ENCODE peak calls at places on chromosomes 4 and X, in six cellular contexts. One of them, this sample, is unnamed.

GRCh38 chr4:169795585-169795984 is 37.8 kb upstream of the HPF1 start:
- DNase-seq in fibroblast of the aortic adventitia: peak
- DNase-seq in CD4-positive, alpha-beta T cell: no peak
- DNase-seq in breast epithelium: no peak
- DNase-seq in HL-60: no peak
- DNase-seq in GM12878: no peak
- DNase-seq in this sample: no peak

GRCh38 chrX:96480081-96480480 is 204.6 kb upstream of the DIAPH2 start:
- DNase-seq in fibroblast of the aortic adventitia: peak
- DNase-seq in CD4-positive, alpha-beta T cell: no peak
- DNase-seq in breast epithelium: no peak
- DNase-seq in HL-60: no peak
- DNase-seq in GM12878: no peak
- DNase-seq in this sample: no peak

GRCh38 chrX:13473666-13474516 is 95.5 kb upstream of the EGFL6 start:
- DNase-seq in fibroblast of the aortic adventitia: peak
- DNase-seq in CD4-positive, alpha-beta T cell: no peak
- DNase-seq in breast epithelium: no peak
- DNase-seq in HL-60: no peak
- DNase-seq in GM12878: peak
- DNase-seq in this sample: peak

GRCh38 chrX:100928660-100929613 is at the start of gene XKRX:
- DNase-seq in fibroblast of the aortic adventitia: no peak
- DNase-seq in CD4-positive, alpha-beta T cell: peak
- DNase-seq in breast epithelium: peak
- DNase-seq in HL-60: no peak
- DNase-seq in GM12878: no peak
- DNase-seq in this sample: peak

GRCh38 chrX:790031-790430 is 159.4 kb downstream of the SHOX start:
- DNase-seq in fibroblast of the aortic adventitia: no peak
- DNase-seq in CD4-positive, alpha-beta T cell: no peak
- DNase-seq in breast epithelium: no peak
- DNase-seq in HL-60: no peak
- DNase-seq in GM12878: no peak
- DNase-seq in this sample: no peak

GRCh38 chrX:148624951-148625350 is 124.5 kb downstream of the AFF2 start:
- DNase-seq in fibroblast of the aortic adventitia: no peak
- DNase-seq in CD4-positive, alpha-beta T cell: no peak
- DNase-seq in breast epithelium: no peak
- DNase-seq in HL-60: no peak
- DNase-seq in GM12878: no peak
- DNase-seq in this sample: no peak

GRCh38 chrX:48815266-48815665 is 11.0 kb upstream of the ERAS start:
- DNase-seq in fibroblast of the aortic adventitia: no peak
- DNase-seq in CD4-positive, alpha-beta T cell: no peak
- DNase-seq in breast epithelium: no peak
- DNase-seq in HL-60: no peak
- DNase-seq in GM12878: no peak
- DNase-seq in this sample: no peak

GRCh38 chr4:141540643-141541042 is 95.7 kb upstream of the IL15 start:
- DNase-seq in fibroblast of the aortic adventitia: peak
- DNase-seq in CD4-positive, alpha-beta T cell: no peak
- DNase-seq in breast epithelium: no peak
- DNase-seq in HL-60: no peak
- DNase-seq in GM12878: no peak
- DNase-seq in this sample: no peak

GRCh38 chr4:15343581-15343980 is 84.3 kb upstream of the C1QTNF7 start:
- DNase-seq in fibroblast of the aortic adventitia: no peak
- DNase-seq in CD4-positive, alpha-beta T cell: no peak
- DNase-seq in breast epithelium: no peak
- DNase-seq in HL-60: no peak
- DNase-seq in GM12878: no peak
- DNase-seq in this sample: no peak

GRCh38 chrX:68724531-68725020 is 77.1 kb downstream of the STARD8 start:
- DNase-seq in fibroblast of the aortic adventitia: no peak
- DNase-seq in CD4-positive, alpha-beta T cell: no peak
- DNase-seq in breast epithelium: no peak
- DNase-seq in HL-60: no peak
- DNase-seq in GM12878: no peak
- DNase-seq in this sample: no peak

GRCh38 chr4:156945532-156945931 is 26.1 kb downstream of the PDGFC start:
- DNase-seq in fibroblast of the aortic adventitia: no peak
- DNase-seq in CD4-positive, alpha-beta T cell: no peak
- DNase-seq in breast epithelium: no peak
- DNase-seq in HL-60: no peak
- DNase-seq in GM12878: no peak
- DNase-seq in this sample: no peak

GRCh38 chrX:142052238-142052637 is 148.5 kb downstream of the MAGEC1 start:
- DNase-seq in fibroblast of the aortic adventitia: no peak
- DNase-seq in CD4-positive, alpha-beta T cell: no peak
- DNase-seq in breast epithelium: no peak
- DNase-seq in HL-60: no peak
- DNase-seq in GM12878: no peak
- DNase-seq in this sample: no peak

GRCh38 chr4:176939445-176939844 is 146.7 kb upstream of the VEGFC start:
- DNase-seq in fibroblast of the aortic adventitia: no peak
- DNase-seq in CD4-positive, alpha-beta T cell: no peak
- DNase-seq in breast epithelium: no peak
- DNase-seq in HL-60: no peak
- DNase-seq in GM12878: no peak
- DNase-seq in this sample: no peak

GRCh38 chrX:70527053-70527452 is 82.4 kb downstream of the DLG3 start:
- DNase-seq in fibroblast of the aortic adventitia: no peak
- DNase-seq in CD4-positive, alpha-beta T cell: no peak
- DNase-seq in breast epithelium: no peak
- DNase-seq in HL-60: no peak
- DNase-seq in GM12878: no peak
- DNase-seq in this sample: no peak

GRCh38 chrX:10656214-10656613 is 35.8 kb upstream of the MID1 start:
- DNase-seq in fibroblast of the aortic adventitia: no peak
- DNase-seq in CD4-positive, alpha-beta T cell: no peak
- DNase-seq in breast epithelium: no peak
- DNase-seq in HL-60: no peak
- DNase-seq in GM12878: no peak
- DNase-seq in this sample: no peak

DNA sequence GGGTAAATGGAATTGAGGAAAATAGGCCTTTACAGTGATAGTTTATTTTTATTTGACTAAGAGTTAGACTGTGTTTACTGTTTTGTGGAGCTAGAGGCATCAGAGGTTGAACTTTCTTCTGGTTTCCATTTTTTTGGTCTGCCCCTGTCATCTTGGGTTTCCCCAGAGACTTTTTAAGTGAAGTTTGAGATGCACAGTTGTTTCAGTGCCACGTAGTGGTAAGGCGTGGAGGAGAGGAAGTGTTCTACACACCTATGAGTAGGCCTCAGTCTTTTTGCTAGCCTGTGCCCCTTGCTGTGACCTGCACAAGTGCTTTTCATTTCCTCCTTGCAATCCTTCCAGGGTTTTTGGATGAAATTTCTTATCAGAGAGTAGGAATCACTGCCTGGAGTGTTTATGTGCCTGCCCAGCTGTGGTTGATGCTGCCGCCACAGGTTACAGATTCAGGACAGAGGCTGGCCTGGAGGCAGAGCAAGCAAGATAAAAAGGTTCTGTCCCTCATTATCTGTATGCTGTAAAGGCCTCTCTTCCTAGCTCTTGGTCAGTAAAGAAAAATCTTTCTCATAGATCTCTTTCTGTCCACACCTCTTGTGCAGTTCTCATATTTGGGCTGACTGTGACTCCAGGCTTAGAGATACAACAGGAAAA is 12.5 kb upstream of the HSFX4 start:
- DNase-seq in fibroblast of the aortic adventitia: no peak
- DNase-seq in CD4-positive, alpha-beta T cell: no peak
- DNase-seq in breast epithelium: no peak
- DNase-seq in HL-60: no peak
- DNase-seq in GM12878: peak
- DNase-seq in this sample: peak
- TF ChIP-seq CTCF in fibroblast of the aortic adventitia: no peak
- TF ChIP-seq CTCF in CD4-positive, alpha-beta T cell: no peak
- TF ChIP-seq CTCF in breast epithelium: no peak
- TF ChIP-seq CTCF in HL-60: no peak
- TF ChIP-seq CTCF in GM12878: peak
- TF ChIP-seq CTCF in this sample: peak

DNA sequence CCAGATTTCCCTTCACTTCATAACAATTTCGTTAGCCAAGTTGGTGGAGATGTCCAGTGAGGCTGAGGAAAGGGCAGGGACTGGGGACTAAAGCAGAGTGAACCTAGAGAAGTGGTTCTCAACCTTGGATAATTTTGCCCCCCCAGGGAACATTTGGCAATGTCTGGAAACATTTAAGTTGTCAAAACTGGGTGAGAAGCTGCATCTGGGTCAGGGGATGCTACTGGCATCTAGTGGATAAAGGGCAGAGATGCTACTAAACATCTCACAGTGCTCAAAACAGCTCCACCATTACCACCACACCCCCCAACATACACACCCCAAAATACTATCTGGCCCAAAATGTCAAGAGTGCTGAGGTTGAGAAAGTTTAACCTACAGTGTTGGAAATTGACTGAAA is 32.0 kb upstream of the FGF16 start:
- DNase-seq in fibroblast of the aortic adventitia: peak
- DNase-seq in CD4-positive, alpha-beta T cell: no peak
- DNase-seq in breast epithelium: no peak
- DNase-seq in HL-60: no peak
- DNase-seq in GM12878: no peak
- DNase-seq in this sample: no peak
- TF ChIP-seq CTCF in fibroblast of the aortic adventitia: peak
- TF ChIP-seq CTCF in CD4-positive, alpha-beta T cell: no peak
- TF ChIP-seq CTCF in breast epithelium: no peak
- TF ChIP-seq CTCF in HL-60: no peak
- TF ChIP-seq CTCF in GM12878: no peak
- TF ChIP-seq CTCF in this sample: no peak

GRCh38 chr4:163536101-163536500 is 41.6 kb downstream of the TMA16 start:
- DNase-seq in fibroblast of the aortic adventitia: peak
- DNase-seq in CD4-positive, alpha-beta T cell: no peak
- DNase-seq in breast epithelium: no peak
- DNase-seq in HL-60: no peak
- DNase-seq in GM12878: no peak
- DNase-seq in this sample: no peak
- TF ChIP-seq CTCF in fibroblast of the aortic adventitia: no peak
- TF ChIP-seq CTCF in CD4-positive, alpha-beta T cell: no peak
- TF ChIP-seq CTCF in breast epithelium: no peak
- TF ChIP-seq CTCF in HL-60: no peak
- TF ChIP-seq CTCF in GM12878: no peak
- TF ChIP-seq CTCF in this sample: no peak

GRCh38 chrX:118392726-118393125 is 46.8 kb downstream of the WDR44 start:
- DNase-seq in fibroblast of the aortic adventitia: peak
- DNase-seq in CD4-positive, alpha-beta T cell: no peak
- DNase-seq in breast epithelium: no peak
- DNase-seq in HL-60: no peak
- DNase-seq in GM12878: no peak
- DNase-seq in this sample: no peak

DNA sequence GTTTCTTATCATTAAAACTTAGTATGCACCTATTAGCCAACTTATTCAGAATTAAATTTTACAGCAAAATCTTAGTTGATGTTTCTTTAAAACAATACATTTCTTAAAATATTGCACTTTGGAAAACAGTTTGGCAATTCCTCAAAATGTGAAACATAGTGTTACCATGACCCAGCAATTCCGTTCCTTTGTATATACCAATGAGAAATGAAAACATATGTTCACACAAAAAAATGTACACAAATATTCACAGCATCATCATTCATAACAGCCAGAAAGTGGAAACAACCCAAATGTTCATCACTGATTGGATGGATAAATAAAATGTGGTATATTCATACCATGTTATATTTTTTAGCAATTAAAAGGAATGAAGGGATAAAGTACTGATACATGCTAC is 50.2 kb downstream of the WDR44 start:
- DNase-seq in fibroblast of the aortic adventitia: no peak
- DNase-seq in CD4-positive, alpha-beta T cell: no peak
- DNase-seq in breast epithelium: no peak
- DNase-seq in HL-60: no peak
- DNase-seq in GM12878: no peak
- DNase-seq in this sample: no peak
- TF ChIP-seq CTCF in fibroblast of the aortic adventitia: no peak
- TF ChIP-seq CTCF in CD4-positive, alpha-beta T cell: no peak
- TF ChIP-seq CTCF in breast epithelium: no peak
- TF ChIP-seq CTCF in HL-60: no peak
- TF ChIP-seq CTCF in GM12878: no peak
- TF ChIP-seq CTCF in this sample: no peak

DNA sequence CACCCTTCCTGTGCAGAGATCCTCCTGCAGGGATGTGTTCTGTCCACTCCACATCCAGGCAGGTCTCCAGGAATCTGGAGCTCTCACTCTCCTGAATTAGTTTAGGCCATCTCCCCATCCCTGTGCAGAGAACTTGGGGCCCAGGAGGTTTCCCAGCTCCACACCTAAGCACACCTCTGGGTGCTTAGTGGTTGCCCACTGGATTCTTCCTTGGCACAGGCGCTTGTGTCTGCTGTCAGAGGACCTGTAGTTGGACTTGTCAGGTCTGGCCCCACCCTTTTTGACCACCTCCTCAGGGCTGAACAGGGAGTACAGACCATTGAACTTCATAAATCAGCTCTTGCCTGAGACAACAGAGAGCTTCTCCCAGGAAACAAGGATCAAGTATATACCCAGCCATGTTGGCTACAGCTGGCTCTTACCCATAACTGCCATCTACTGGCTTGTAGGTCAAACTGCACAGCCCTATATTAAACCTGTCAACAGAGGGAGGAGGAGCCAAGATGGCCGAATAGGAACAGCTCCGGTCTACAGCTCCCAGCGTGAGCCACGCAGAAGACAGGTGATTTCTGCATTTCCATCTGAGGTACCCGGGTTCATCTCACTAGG is 275.5 kb downstream of the PPARGC1A start:
- DNase-seq in fibroblast of the aortic adventitia: peak
- DNase-seq in CD4-positive, alpha-beta T cell: no peak
- DNase-seq in breast epithelium: no peak
- DNase-seq in HL-60: peak
- DNase-seq in GM12878: no peak
- DNase-seq in this sample: peak
- TF ChIP-seq CTCF in fibroblast of the aortic adventitia: peak
- TF ChIP-seq CTCF in CD4-positive, alpha-beta T cell: no peak
- TF ChIP-seq CTCF in breast epithelium: no peak
- TF ChIP-seq CTCF in HL-60: no peak
- TF ChIP-seq CTCF in GM12878: no peak
- TF ChIP-seq CTCF in this sample: peak

GRCh38 chrX:36908801-36909403 is 99.3 kb upstream of the FAM47C start:
- DNase-seq in fibroblast of the aortic adventitia: peak
- DNase-seq in CD4-positive, alpha-beta T cell: no peak
- DNase-seq in breast epithelium: no peak
- DNase-seq in HL-60: peak
- DNase-seq in GM12878: peak
- DNase-seq in this sample: peak
- TF ChIP-seq CTCF in fibroblast of the aortic adventitia: peak
- TF ChIP-seq CTCF in CD4-positive, alpha-beta T cell: no peak
- TF ChIP-seq CTCF in breast epithelium: peak
- TF ChIP-seq CTCF in HL-60: peak
- TF ChIP-seq CTCF in GM12878: peak
- TF ChIP-seq CTCF in this sample: peak

GRCh38 chrX:7362111-7362510 is 214.2 kb upstream of the PUDP start:
- DNase-seq in fibroblast of the aortic adventitia: no peak
- DNase-seq in CD4-positive, alpha-beta T cell: no peak
- DNase-seq in breast epithelium: no peak
- DNase-seq in HL-60: no peak
- DNase-seq in GM12878: no peak
- DNase-seq in this sample: no peak
- TF ChIP-seq CTCF in fibroblast of the aortic adventitia: no peak
- TF ChIP-seq CTCF in CD4-positive, alpha-beta T cell: no peak
- TF ChIP-seq CTCF in breast epithelium: no peak
- TF ChIP-seq CTCF in HL-60: no peak
- TF ChIP-seq CTCF in GM12878: no peak
- TF ChIP-seq CTCF in this sample: no peak